ENCODE peak calls at places on chromosome 12, in nine cellular contexts. Q is fibroblast of lung, J is WTC11, W is PC-3, M is IMR-90, P is left ventricle myocardium inferior, D is lung, E is GM12878, Y is AG09319. H is an unnamed sample.

GRCh38 chr12:132029503-132030300 is 80.0 kb downstream of the EP400 start:
- DNase-seq in Q (no peak), J (no peak), W (peak; percentile 40), M (no peak), P (no peak), D (no peak), E (no peak), Y (no peak), H (no peak)

GRCh38 chr12:66244446-66244845 is 55.4 kb downstream of the IRAK3 start:
- DNase-seq in Q (no peak), J (no peak), W (no peak), M (no peak), P (no peak), D (no peak), E (no peak), Y (no peak), H (no peak)

GRCh38 chr12:45369065-45369464 is 153.2 kb downstream of the ANO6 start:
- DNase-seq in Q (peak; percentile 85), J (no peak), W (peak; percentile 56), M (peak; percentile 83), P (no peak), D (no peak), E (no peak), Y (no peak), H (no peak)

GRCh38 chr12:94973202-94973601 is 30.3 kb downstream of the NDUFA12 start:
- DNase-seq in Q (peak; percentile 18), J (no peak), W (no peak), M (peak; percentile 94), P (no peak), D (no peak), E (no peak), Y (no peak), H (no peak)

GRCh38 chr12:98060421-98060820 is 455.0 kb upstream of the TMPO start:
- DNase-seq in Q (no peak), J (no peak), W (no peak), M (no peak), P (no peak), D (no peak), E (no peak), Y (no peak), H (no peak)

GRCh38 chr12:109433618-109434017 is 43.5 kb downstream of the KCTD10 start:
- DNase-seq in Q (no peak), J (peak; percentile 64), W (no peak), M (no peak), P (peak; percentile 28), D (no peak), E (no peak), Y (no peak), H (no peak)

GRCh38 chr12:59403259-59403932 is 192.4 kb upstream of the SLC16A7 start:
- DNase-seq in Q (peak; percentile 91), J (peak; percentile 25), W (peak; percentile 77), M (peak; percentile 75), P (no peak), D (peak; percentile 45), E (no peak), Y (peak; percentile 71), H (no peak)

GRCh38 chr12:91380651-91381050 is 198.0 kb upstream of the DCN start:
- DNase-seq in Q (no peak), J (no peak), W (no peak), M (no peak), P (no peak), D (no peak), E (no peak), Y (no peak), H (no peak)

GRCh38 chr12:50112456-50113218 is 601 bp downstream of the COX14 start:
- DNase-seq in Q (no peak), J (no peak), W (peak; percentile 32), M (no peak), P (no peak), D (peak; percentile 57), E (no peak), Y (no peak), H (no peak)

GRCh38 chr12:127479256-127479655 is 787.7 kb upstream of the TMEM132C start:
- DNase-seq in Q (no peak), J (no peak), W (no peak), M (no peak), P (no peak), D (no peak), E (no peak), Y (no peak), H (no peak)

GRCh38 chr12:105555556-105555973 is 225.1 kb downstream of the C12orf75 start:
- DNase-seq in Q (peak; percentile 2), J (no peak), W (peak; percentile 62), M (no peak), P (no peak), D (no peak), E (no peak), Y (no peak), H (no peak)

GRCh38 chr12:4914720-4915119 is 5.0 kb downstream of the KCNA1 start:
- DNase-seq in Q (no peak), J (no peak), W (no peak), M (no peak), P (no peak), D (no peak), E (no peak), Y (no peak), H (no peak)

GRCh38 chr12:4156317-4156716 is 117.2 kb upstream of the CCND2 start:
- DNase-seq in Q (no peak), J (no peak), W (no peak), M (no peak), P (no peak), D (no peak), E (no peak), Y (no peak), H (no peak)

GRCh38 chr12:118830251-118830650 is 151.1 kb upstream of the SRRM4 start:
- DNase-seq in Q (no peak), J (no peak), W (no peak), M (no peak), P (no peak), D (no peak), E (no peak), Y (no peak), H (no peak)

GRCh38 chr12:75571204-75571603 is 59.8 kb upstream of the KRR1 start:
- DNase-seq in Q (no peak), J (no peak), W (no peak), M (no peak), P (no peak), D (no peak), E (no peak), Y (no peak), H (no peak)

DNA sequence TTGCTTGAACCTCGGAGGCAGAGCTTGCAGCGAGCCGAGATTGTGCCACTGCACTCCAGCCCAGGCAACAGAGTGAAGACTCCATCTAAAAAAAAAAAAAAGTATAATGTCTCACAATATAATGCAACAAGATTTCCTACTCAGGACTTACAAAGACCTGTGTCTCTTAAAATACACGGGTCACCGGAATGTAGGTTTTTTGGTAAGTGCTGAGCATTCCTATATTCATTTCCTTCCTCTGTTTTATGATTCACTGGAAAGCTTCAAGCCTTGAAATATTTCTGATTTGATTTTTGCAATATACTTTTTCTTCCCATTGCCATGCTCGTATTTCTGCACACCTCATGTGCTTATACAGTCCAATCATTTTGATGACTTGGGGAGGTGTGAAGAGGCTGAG is 245.8 kb downstream of the FBXL14 start:
- DNase-seq in Q (no peak), J (no peak), W (no peak), M (no peak), P (no peak), D (no peak), E (no peak), Y (no peak), H (no peak)
- TF ChIP-seq CTCF in Q (no peak), J (no peak), W (no peak), M (no peak), P (no peak), D (no peak), E (no peak), Y (no peak), H (no peak)

DNA sequence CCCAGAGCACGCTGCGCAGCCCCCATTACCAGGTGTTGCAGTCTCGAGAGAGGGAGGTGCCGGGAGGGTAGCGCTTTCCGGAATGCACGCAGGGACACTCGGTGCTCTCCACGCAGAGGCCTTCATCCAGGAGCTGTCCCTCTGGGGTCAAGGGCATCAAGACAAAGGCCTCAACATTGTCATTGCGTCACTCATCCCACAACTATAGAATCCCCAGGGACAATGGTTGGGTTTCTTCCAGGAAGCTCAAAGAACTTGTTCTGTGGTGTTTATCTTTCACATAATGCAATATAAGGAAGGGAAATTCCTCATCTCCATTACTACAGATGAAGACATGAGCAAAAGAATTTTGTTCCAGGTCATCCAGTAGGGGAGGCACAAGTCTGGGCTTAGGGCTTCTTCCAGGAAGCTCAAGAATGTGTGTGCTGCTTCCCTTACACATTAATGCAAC is 52.1 kb downstream of the VWF start:
- DNase-seq in Q (peak; percentile 53), J (no peak), W (peak; percentile 36), M (peak; percentile 79), P (no peak), D (no peak), E (no peak), Y (no peak), H (no peak)
- TF ChIP-seq CTCF in Q (no peak), J (no peak), W (no peak), M (peak; percentile 55), P (peak; percentile 39), D (no peak), E (no peak), Y (peak; percentile 25), H (no peak)

DNA sequence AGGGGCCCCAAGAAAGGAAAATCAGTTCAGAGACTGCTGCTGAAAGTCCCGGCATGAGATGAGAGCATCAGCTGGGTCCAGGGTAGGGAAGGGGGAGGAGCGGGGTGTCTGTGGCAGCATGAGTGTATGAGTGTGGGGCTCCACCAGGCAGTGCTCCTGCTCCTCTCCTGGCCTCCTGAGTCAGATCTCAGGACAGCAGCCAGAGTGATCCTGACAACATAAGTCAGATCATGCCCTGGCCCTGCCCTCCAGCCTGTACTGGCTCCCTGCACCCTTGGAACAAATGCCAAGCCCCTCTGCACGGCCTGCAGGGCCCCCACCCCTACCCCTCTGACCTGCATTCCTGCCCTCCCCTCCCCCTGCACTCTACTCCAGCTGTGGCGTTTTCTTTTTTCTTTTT is 24.2 kb upstream of the LRP1-AS start:
- DNase-seq in Q (peak; percentile 93), J (no peak), W (no peak), M (peak; percentile 84), P (no peak), D (no peak), E (no peak), Y (no peak), H (no peak)
- TF ChIP-seq CTCF in Q (no peak), J (no peak), W (no peak), M (peak; percentile 26), P (no peak), D (no peak), E (no peak), Y (peak; percentile 1), H (no peak)

DNA sequence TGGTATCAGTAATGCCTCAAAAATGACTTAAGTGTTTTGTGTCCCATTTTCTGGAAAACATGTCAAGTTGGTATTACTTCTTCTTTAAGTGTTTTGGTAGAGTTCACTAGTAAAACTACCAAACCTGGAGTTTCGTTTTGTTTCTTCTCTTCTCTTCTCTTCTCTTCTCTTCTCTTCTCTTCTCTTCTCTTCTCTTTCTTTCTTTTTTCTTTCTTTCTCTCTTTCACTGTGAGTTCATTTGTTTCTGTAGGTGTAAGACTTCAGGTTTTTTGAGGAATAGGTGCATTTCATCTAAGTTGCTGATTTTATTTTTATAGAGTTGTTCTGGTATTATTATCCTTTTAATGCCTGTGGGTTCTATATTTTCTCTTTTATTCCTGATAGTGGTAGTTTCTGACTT is 21.9 kb downstream of the CNOT2 start:
- DNase-seq in Q (no peak), J (no peak), W (no peak), M (no peak), P (no peak), D (no peak), E (no peak), Y (no peak), H (no peak)
- TF ChIP-seq CTCF in Q (no peak), J (no peak), W (no peak), M (no peak), P (no peak), D (no peak), E (no peak), Y (no peak), H (no peak)

H was measured in type B pancreatic cell.